ENCODE peak calls at places on chromosomes 4 and X, in eight cellular contexts. P is naive B cell, E is choroid plexus epithelial cell, Q is fibroblast of villous mesenchyme, Y is A172, O is NAMALWA, W is stromal cell of bone marrow, I is HuH-7.5. L is an unnamed sample.

GRCh38 chr4:184437988-184438774 is 36.2 kb downstream of the IRF2 start:
- DNase-seq in P (no peak), E (peak; percentile 26), Q (peak; percentile 8), Y (no peak), O (no peak), W (no peak), I (no peak), L (no peak)

GRCh38 chr4:188663369-188663768 is 524.1 kb downstream of the TRIML1 start:
- DNase-seq in P (no peak), E (no peak), Q (no peak), Y (no peak), O (no peak), W (no peak), I (no peak), L (no peak)

GRCh38 chr4:19583827-19584569 is 667.7 kb upstream of the SLIT2 start:
- DNase-seq in P (no peak), E (peak; percentile 76), Q (no peak), Y (no peak), O (no peak), W (no peak), I (no peak), L (no peak)

GRCh38 chr4:98864560-98864959 is 64.4 kb downstream of the EIF4E start:
- DNase-seq in P (no peak), E (no peak), Q (no peak), Y (no peak), O (no peak), W (no peak), I (no peak), L (no peak)

GRCh38 chrX:40849906-40850672 is 114.7 kb upstream of the MED14 start:
- DNase-seq in P (no peak), E (no peak), Q (peak; percentile 34), Y (no peak), O (no peak), W (no peak), I (no peak), L (no peak)

GRCh38 chr4:47271296-47271695 is 192.2 kb downstream of the COMMD8 start:
- DNase-seq in P (no peak), E (no peak), Q (no peak), Y (no peak), O (no peak), W (no peak), I (no peak), L (no peak)

GRCh38 chr4:26807330-26807729 is 53.3 kb upstream of the STIM2 start:
- DNase-seq in P (peak; percentile 57), E (no peak), Q (no peak), Y (no peak), O (peak; percentile 72), W (no peak), I (no peak), L (no peak)

GRCh38 chr4:185211641-185212040 is 2.2 kb downstream of the SNX25 start:
- DNase-seq in P (no peak), E (no peak), Q (no peak), Y (no peak), O (no peak), W (no peak), I (no peak), L (no peak)

GRCh38 chr4:104693601-104694201 is 199.0 kb upstream of the CXXC4 start:
- DNase-seq in P (no peak), E (peak; percentile 14), Q (peak; percentile 2), Y (peak; percentile 14), O (peak; percentile 63), W (peak; percentile 6), I (no peak), L (peak; percentile 19)

GRCh38 chr4:81058621-81059020 is 28.1 kb downstream of the BMP3 start:
- DNase-seq in P (no peak), E (no peak), Q (no peak), Y (no peak), O (no peak), W (no peak), I (no peak), L (no peak)

GRCh38 chr4:65546882-65547281 is 123.4 kb downstream of the EPHA5 start:
- DNase-seq in P (no peak), E (no peak), Q (no peak), Y (no peak), O (no peak), W (no peak), I (no peak), L (no peak)

GRCh38 chrX:74923942-74924448 is 1.3 kb downstream of the NEXMIF start:
- DNase-seq in P (no peak), E (no peak), Q (no peak), Y (no peak), O (no peak), W (no peak), I (no peak), L (no peak)

GRCh38 chrX:112587194-112587593 is 92.5 kb downstream of the LHFPL1 start:
- DNase-seq in P (no peak), E (no peak), Q (no peak), Y (no peak), O (no peak), W (no peak), I (no peak), L (no peak)

GRCh38 chrX:97011540-97011939 is 127.8 kb downstream of the RPA4 start:
- DNase-seq in P (no peak), E (no peak), Q (no peak), Y (no peak), O (no peak), W (no peak), I (no peak), L (no peak)

GRCh38 chr4:53935780-53936179 is 128.6 kb downstream of the CHIC2 start:
- DNase-seq in P (no peak), E (peak; percentile 84), Q (peak; percentile 72), Y (no peak), O (no peak), W (peak; percentile 51), I (no peak), L (no peak)

GRCh38 chr4:185227131-185227551 is 17.7 kb downstream of the SNX25 start:
- DNase-seq in P (no peak), E (peak; percentile 60), Q (no peak), Y (no peak), O (no peak), W (no peak), I (no peak), L (no peak)

GRCh38 chr4:172758586-172759340 is 409.8 kb upstream of the GALNT7 start:
- DNase-seq in P (no peak), E (peak; percentile 68), Q (no peak), Y (peak; percentile 75), O (no peak), W (peak; percentile 13), I (no peak), L (no peak)

GRCh38 chr4:78014889-78015886 is 41.9 kb upstream of the FRAS1 start:
- DNase-seq in P (no peak), E (no peak), Q (no peak), Y (no peak), O (no peak), W (no peak), I (peak; percentile 18), L (no peak)

GRCh38 chrX:74249963-74250362 is 54.0 kb upstream of the ZCCHC13 start:
- DNase-seq in P (no peak), E (no peak), Q (peak; percentile 24), Y (no peak), O (no peak), W (no peak), I (no peak), L (no peak)

GRCh38 chrX:11887175-11887574 is 129.1 kb downstream of the MSL3 start:
- DNase-seq in P (no peak), E (no peak), Q (no peak), Y (no peak), O (no peak), W (no peak), I (no peak), L (no peak)

GRCh38 chrX:13754765-13755164 is 20.2 kb downstream of the OFD1 start:
- DNase-seq in P (no peak), E (no peak), Q (no peak), Y (no peak), O (no peak), W (no peak), I (no peak), L (no peak)

GRCh38 chrX:16212436-16212835 is 45.2 kb downstream of the MAGEB17 start:
- DNase-seq in P (no peak), E (peak; percentile 40), Q (peak; percentile 31), Y (peak; percentile 16), O (peak; percentile 1), W (no peak), I (no peak), L (no peak)

GRCh38 chr4:36921474-36922220 is 322.9 kb upstream of the NWD2 start:
- DNase-seq in P (no peak), E (peak; percentile 2), Q (no peak), Y (no peak), O (no peak), W (no peak), I (no peak), L (no peak)

GRCh38 chr4:152344001-152344400 is 191.9 kb downstream of the FBXW7 start:
- DNase-seq in P (no peak), E (no peak), Q (no peak), Y (no peak), O (no peak), W (no peak), I (no peak), L (no peak)

GRCh38 chrX:30283456-30284200 is 25.6 kb downstream of the NR0B1 start:
- DNase-seq in P (no peak), E (peak; percentile 83), Q (peak; percentile 86), Y (peak; percentile 95), O (no peak), W (peak; percentile 84), I (no peak), L (no peak)

GRCh38 chrX:137431693-137432488 is 134.0 kb upstream of the ZIC3 start:
- DNase-seq in P (no peak), E (no peak), Q (no peak), Y (no peak), O (no peak), W (no peak), I (no peak), L (no peak)

GRCh38 chrX:111095974-111096870 is at the start of gene PAK3:
- DNase-seq in P (no peak), E (peak; percentile 22), Q (peak; percentile 53), Y (peak; percentile 11), O (no peak), W (peak; percentile 54), I (no peak), L (peak; percentile 15)

GRCh38 chr4:26076000-26076587 is 162.1 kb downstream of the SMIM20 start:
- DNase-seq in P (no peak), E (peak; percentile 61), Q (peak; percentile 6), Y (peak; percentile 18), O (no peak), W (peak; percentile 77), I (no peak), L (no peak)

GRCh38 chr4:26491449-26492170 is 1.3 kb upstream of the CCKAR start:
- DNase-seq in P (no peak), E (no peak), Q (no peak), Y (no peak), O (no peak), W (no peak), I (no peak), L (no peak)

GRCh38 chr4:61200991-61201526 is 933 bp downstream of the ADGRL3 start:
- DNase-seq in P (no peak), E (peak; percentile 52), Q (peak; percentile 4), Y (no peak), O (no peak), W (no peak), I (peak; percentile 43), L (no peak)

GRCh38 chr4:184746532-184746870 is 12.6 kb upstream of the CENPU start:
- DNase-seq in P (no peak), E (peak; percentile 98), Q (peak; percentile 89), Y (peak; percentile 29), O (no peak), W (peak; percentile 75), I (no peak), L (no peak)

GRCh38 chr4:71932941-71933340 is 98.9 kb upstream of the NPFFR2 start:
- DNase-seq in P (no peak), E (no peak), Q (no peak), Y (no peak), O (no peak), W (no peak), I (no peak), L (no peak)

GRCh38 chr4:113810906-113811305 is 49.4 kb upstream of the CAMK2D start:
- DNase-seq in P (no peak), E (peak; percentile 76), Q (peak; percentile 47), Y (peak; percentile 10), O (no peak), W (peak; percentile 75), I (no peak), L (no peak)

GRCh38 chr4:1241936-1242505 is 6.9 kb downstream of the CTBP1 start:
- DNase-seq in P (no peak), E (no peak), Q (no peak), Y (no peak), O (no peak), W (no peak), I (peak; percentile 22), L (no peak)